ENCODE peak calls at places on chromosomes 2 and 18, in four cellular contexts. M is RCC 7860, B is type B pancreatic cell, R is NCI-H774. Y is an unnamed sample.

GRCh38 chr2:176099737-176100546 is at the start of gene HOXD12:
- DNase-seq in M (no peak), R (no peak), B (peak), Y (no peak)

GRCh38 chr2:234950730-234951385 is 959 bp upstream of the SH3BP4 start:
- DNase-seq in M (no peak), B (no peak), R (no peak), Y (no peak)

GRCh38 chr18:47248610-47249343 is 2.7 kb downstream of the SKOR2 start:
- DNase-seq in R (no peak), M (no peak), B (no peak), Y (no peak)

GRCh38 chr2:48050711-48051110 is 144.4 kb upstream of the FBXO11 start:
- DNase-seq in M (no peak), R (no peak), B (no peak), Y (no peak)

GRCh38 chr18:13339653-13340052 is 121.1 kb downstream of the LDLRAD4 start:
- DNase-seq in R (no peak), B (no peak), M (no peak), Y (no peak)

GRCh38 chr2:26724004-26724750 is 31.7 kb downstream of the KCNK3 start:
- DNase-seq in M (peak), R (no peak), B (no peak), Y (no peak)

GRCh38 chr2:145230546-145230945 is 710.6 kb upstream of the ZEB2 start:
- DNase-seq in M (no peak), B (no peak), R (no peak), Y (no peak)

GRCh38 chr2:191656389-191656788 is 21.5 kb upstream of the NABP1 start:
- DNase-seq in M (no peak), R (no peak), B (no peak), Y (no peak)

GRCh38 chr18:76484749-76485387 is 10.2 kb downstream of the ZNF516 start:
- DNase-seq in B (no peak), R (no peak), M (no peak), Y (no peak)

GRCh38 chr2:175234153-175234552 is 52.6 kb upstream of the ATP5MC3 start:
- DNase-seq in R (no peak), B (no peak), M (no peak), Y (no peak)

GRCh38 chr18:58491773-58492752 is 136.8 kb downstream of the ALPK2 start:
- DNase-seq in M (no peak), B (no peak), R (no peak), Y (no peak)

GRCh38 chr18:79353238-79353637 is 42.5 kb upstream of the NFATC1 start:
- DNase-seq in R (no peak), B (no peak), M (no peak), Y (no peak)

GRCh38 chr2:206971805-206972204 is 32.5 kb downstream of the CPO start:
- DNase-seq in R (no peak), B (no peak), M (no peak), Y (no peak)

GRCh38 chr2:30869988-30870387 is 62.7 kb upstream of the CAPN13 start:
- DNase-seq in M (no peak), R (no peak), B (no peak), Y (no peak)

GRCh38 chr2:241302083-241302482 is 13.4 kb downstream of the HDLBP start:
- DNase-seq in M (no peak), R (no peak), B (no peak), Y (no peak)

GRCh38 chr18:31798399-31798798 is 37.7 kb upstream of the SLC25A52 start:
- DNase-seq in M (no peak), B (no peak), R (no peak), Y (no peak)

GRCh38 chr2:230895536-230896345 is 29.3 kb downstream of the GPR55 start:
- DNase-seq in B (peak), R (no peak), M (no peak), Y (no peak)

GRCh38 chr2:60764736-60765534 is 8.9 kb downstream of the PAPOLG start:
- DNase-seq in R (no peak), B (no peak), M (no peak), Y (no peak)

GRCh38 chr18:11849279-11849678 is 1.9 kb upstream of the CHMP1B start:
- DNase-seq in R (no peak), B (no peak), M (no peak), Y (no peak)

GRCh38 chr18:10354241-10354811 is 100.1 kb upstream of the APCDD1 start:
- DNase-seq in B (peak), R (no peak), M (no peak), Y (peak)

GRCh38 chr2:75607988-75608683 is 38.4 kb upstream of the MRPL19 start:
- DNase-seq in M (peak), B (no peak), R (no peak), Y (no peak)

GRCh38 chr2:173983414-173983871 is 18.3 kb upstream of the SP3 start:
- DNase-seq in M (no peak), B (no peak), R (no peak), Y (no peak)